ENCODE peak calls at places on chromosome 12, in five cellular contexts. A is suprapubic skin; S is CD4-positive, alpha-beta T cell; F is foreskin fibroblast; V is nephron progenitor cell. U is an unnamed sample.

GRCh38 chr12:41064411-41064810 is 123.7 kb upstream of the PDZRN4 start:
- DNase-seq in A (no peak), S (no peak), F (no peak), V (no peak), U (no peak)

GRCh38 chr12:107411792-107412535 is 273.6 kb upstream of the PWP1 start:
- DNase-seq in A (no peak), S (no peak), F (peak), V (no peak), U (no peak)

GRCh38 chr12:40028296-40028695 is 77.6 kb downstream of the SLC2A13 start:
- DNase-seq in A (no peak), S (no peak), F (no peak), V (no peak), U (no peak)

GRCh38 chr12:581746-582145 is 81.5 kb downstream of the NINJ2 start:
- DNase-seq in A (no peak), S (no peak), F (no peak), V (no peak), U (no peak)

GRCh38 chr12:62631531-62632520 is 165.2 kb downstream of the MON2 start:
- DNase-seq in A (peak), S (no peak), F (peak), V (peak), U (peak)

GRCh38 chr12:42039146-42039545 is 105.5 kb downstream of the GXYLT1 start:
- DNase-seq in A (no peak), S (no peak), F (peak), V (no peak), U (no peak)

GRCh38 chr12:18684430-18684829 is 53.4 kb downstream of the PLCZ1 start:
- DNase-seq in A (no peak), S (no peak), F (peak), V (no peak), U (no peak)

GRCh38 chr12:45336331-45336730 is 120.4 kb downstream of the ANO6 start:
- DNase-seq in A (no peak), S (no peak), F (peak), V (no peak), U (no peak)

GRCh38 chr12:10959777-10960176 is 20.7 kb upstream of the TAS2R14 start:
- DNase-seq in A (no peak), S (no peak), F (peak), V (no peak), U (no peak)

GRCh38 chr12:1863823-1864222 is 43.5 kb downstream of the LRTM2 start:
- DNase-seq in A (no peak), S (no peak), F (no peak), V (no peak), U (no peak)

GRCh38 chr12:3207858-3208257 is 130.7 kb downstream of the TSPAN9 start:
- DNase-seq in A (no peak), S (no peak), F (no peak), V (no peak), U (no peak)

GRCh38 chr12:53049582-53050318 is at the start of gene TNS2:
- DNase-seq in A (peak), S (no peak), F (peak), V (peak), U (no peak)

GRCh38 chr12:70783455-70783854 is 137.1 kb downstream of the PTPRR start:
- DNase-seq in A (no peak), S (no peak), F (no peak), V (no peak), U (no peak)

GRCh38 chr12:122610911-122611310 is 83.9 kb downstream of the KNTC1 start:
- DNase-seq in A (no peak), S (no peak), F (peak), V (no peak), U (no peak)

GRCh38 chr12:131211279-131211938 is 257.7 kb downstream of the ADGRD1 start:
- DNase-seq in A (peak), S (no peak), F (no peak), V (no peak), U (no peak)

GRCh38 chr12:96698965-96699364 is 208.1 kb upstream of the NEDD1 start:
- DNase-seq in A (no peak), S (no peak), F (no peak), V (no peak), U (no peak)

GRCh38 chr12:7130791-7131501 is 775 bp downstream of the CLSTN3 start:
- DNase-seq in A (no peak), S (peak), F (peak), V (peak), U (peak)

GRCh38 chr12:52730793-52731192 is 27.5 kb upstream of the KRT77 start:
- DNase-seq in A (no peak), S (no peak), F (no peak), V (no peak), U (no peak)

GRCh38 chr12:113261847-113262470 is 40.7 kb downstream of the TPCN1 start:
- DNase-seq in A (peak), S (no peak), F (peak), V (no peak), U (no peak)

GRCh38 chr12:40226652-40227051 is 1.9 kb downstream of the LRRK2 start:
- DNase-seq in A (peak), S (no peak), F (peak), V (no peak), U (no peak)

GRCh38 chr12:24008166-24008565 is 58.7 kb upstream of the SOX5 start:
- DNase-seq in A (no peak), S (no peak), F (no peak), V (no peak), U (no peak)

GRCh38 chr12:91144053-91144452 is 32.8 kb upstream of the LUM start:
- DNase-seq in A (no peak), S (no peak), F (peak), V (no peak), U (no peak)

GRCh38 chr12:75480469-75480949 is at the start of gene GLIPR1:
- DNase-seq in A (peak), S (peak), F (peak), V (no peak), U (peak)

GRCh38 chr12:62604373-62604772 is 137.7 kb downstream of the MON2 start:
- DNase-seq in A (no peak), S (no peak), F (no peak), V (no peak), U (no peak)

GRCh38 chr12:111412007-111412829 is 6.5 kb downstream of the SH2B3 start:
- DNase-seq in A (no peak), S (no peak), F (peak), V (no peak), U (peak)

GRCh38 chr12:118190266-118190665 is 54.3 kb downstream of the PEBP1 start:
- DNase-seq in A (no peak), S (no peak), F (peak), V (no peak), U (peak)

GRCh38 chr12:102879-103168 is 36.3 kb downstream of the IQSEC3 start:
- DNase-seq in A (no peak), S (no peak), F (no peak), V (no peak), U (no peak)

GRCh38 chr12:104370989-104371870 is 67.7 kb downstream of the EID3 start:
- DNase-seq in A (no peak), S (no peak), F (peak), V (no peak), U (no peak)

GRCh38 chr12:109625749-109626377 is 52.3 kb downstream of the MVK start:
- DNase-seq in A (no peak), S (no peak), F (no peak), V (no peak), U (no peak)

GRCh38 chr12:13941258-13942249 is 39.8 kb downstream of the GRIN2B start:
- DNase-seq in A (no peak), S (no peak), F (no peak), V (peak), U (peak)

GRCh38 chr12:40137252-40137651 is 31.4 kb upstream of the SLC2A13 start:
- DNase-seq in A (no peak), S (no peak), F (peak), V (no peak), U (no peak)

GRCh38 chr12:51910168-51910567 is 2.9 kb downstream of the ACVRL1 start:
- DNase-seq in A (peak), S (no peak), F (peak), V (no peak), U (no peak)

GRCh38 chr12:109538191-109538863 is 35.0 kb downstream of the MMAB start:
- DNase-seq in A (no peak), S (no peak), F (no peak), V (no peak), U (no peak)

GRCh38 chr12:9036227-9036626 is 46.9 kb downstream of the KLRG1 start:
- DNase-seq in A (no peak), S (no peak), F (no peak), V (no peak), U (no peak)

GRCh38 chr12:32435921-32436710 is 36.8 kb downstream of the FGD4 start:
- DNase-seq in A (no peak), S (no peak), F (peak), V (no peak), U (no peak)

GRCh38 chr12:132403636-132404434 is 74.4 kb upstream of the GALNT9 start:
- DNase-seq in A (peak), S (no peak), F (no peak), V (no peak), U (no peak)

GRCh38 chr12:90262261-90262660 is 553.6 kb upstream of the ATP2B1 start:
- DNase-seq in A (no peak), S (no peak), F (peak), V (no peak), U (no peak)

GRCh38 chr12:95857151-95857550 is 1.6 kb upstream of the SNRPF start:
- DNase-seq in A (no peak), S (no peak), F (no peak), V (no peak), U (no peak)

GRCh38 chr12:102061096-102061555 is 665 bp downstream of the WASHC3 start:
- DNase-seq in A (no peak), S (no peak), F (no peak), V (no peak), U (no peak)

GRCh38 chr12:55736076-55736475 is 6.8 kb upstream of the GDF11 start:
- DNase-seq in A (no peak), S (no peak), F (no peak), V (no peak), U (no peak)

GRCh38 chr12:55738113-55739024 is 4.6 kb upstream of the GDF11 start:
- DNase-seq in A (peak), S (peak), F (peak), V (peak), U (peak)

GRCh38 chr12:55739025-55739378 is 3.9 kb upstream of the GDF11 start:
- DNase-seq in A (no peak), S (no peak), F (no peak), V (no peak), U (no peak)

GRCh38 chr12:55736780-55737580 is 5.9 kb upstream of the GDF11 start:
- DNase-seq in A (peak), S (peak), F (peak), V (peak), U (peak)

GRCh38 chr12:55737581-55738112 is 5.3 kb upstream of the GDF11 start:
- DNase-seq in A (no peak), S (no peak), F (peak), V (no peak), U (no peak)
- TF ChIP-seq CTCF in A (no peak), S (peak), F (no peak), V (no peak), U (no peak)

GRCh38 chr12:69433653-69434052 is 36.5 kb upstream of the FRS2 start:
- DNase-seq in A (no peak), S (no peak), F (no peak), V (no peak), U (no peak)

GRCh38 chr12:69431604-69432222 is 38.5 kb upstream of the FRS2 start:
- DNase-seq in A (no peak), S (no peak), F (no peak), V (no peak), U (no peak)

GRCh38 chr12:69438539-69438938 is 31.6 kb upstream of the FRS2 start:
- DNase-seq in A (no peak), S (no peak), F (no peak), V (no peak), U (no peak)

GRCh38 chr12:69437073-69437472 is 33.1 kb upstream of the FRS2 start:
- DNase-seq in A (no peak), S (no peak), F (no peak), V (no peak), U (no peak)

DNA sequence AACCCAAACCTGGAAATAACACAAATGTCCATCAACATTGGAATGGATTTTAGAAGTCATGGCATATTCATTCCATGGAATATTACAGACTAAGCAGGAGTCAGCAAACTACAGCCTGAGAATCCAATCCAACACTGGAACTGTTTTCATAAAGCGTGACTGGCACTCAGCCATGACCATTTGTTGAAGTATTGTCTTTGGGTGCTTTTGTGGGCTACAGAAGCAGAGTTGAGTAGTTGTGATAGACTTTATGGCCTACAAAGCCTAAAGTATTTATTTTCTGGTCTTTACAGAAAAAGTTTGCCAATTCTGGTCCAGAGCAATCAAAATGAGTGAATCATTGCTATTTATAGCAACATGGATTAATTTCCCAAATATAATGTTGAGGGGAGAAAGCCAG is 34.5 kb upstream of the FRS2 start:
- DNase-seq in A (no peak), S (no peak), F (no peak), V (no peak), U (no peak)
- TF ChIP-seq CTCF in A (no peak), S (no peak), F (no peak), V (no peak), U (no peak)

DNA sequence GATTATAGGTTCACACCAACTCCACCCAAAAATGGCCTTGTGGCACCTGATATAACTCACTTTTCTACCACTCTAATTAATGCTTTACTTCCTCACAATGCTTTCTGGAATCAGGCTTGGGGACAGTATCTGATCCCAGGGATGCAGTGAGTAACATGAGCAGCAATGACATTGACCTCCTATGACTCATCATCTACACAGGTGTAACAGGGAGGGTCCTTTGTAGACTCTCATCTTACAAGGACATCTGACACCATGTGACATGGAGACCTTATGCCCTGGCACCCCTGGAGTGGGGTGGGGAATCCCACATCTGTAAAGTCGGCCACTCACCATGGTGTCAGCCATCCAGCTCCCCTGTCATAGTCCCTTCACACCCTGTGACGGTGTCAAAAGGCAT is 586.4 kb downstream of the MED13L start:
- DNase-seq in A (no peak), S (no peak), F (no peak), V (no peak), U (no peak)
- TF ChIP-seq CTCF in A (no peak), S (no peak), F (no peak), V (no peak), U (no peak)

GRCh38 chr12:130179191-130179590 is 16.9 kb downstream of the FZD10 start:
- DNase-seq in A (no peak), S (no peak), F (no peak), V (no peak), U (no peak)

GRCh38 chr12:130178291-130178690 is 16.0 kb downstream of the FZD10 start:
- DNase-seq in A (no peak), S (no peak), F (no peak), V (no peak), U (no peak)

GRCh38 chr12:130179621-130180020 is 17.4 kb downstream of the FZD10 start:
- DNase-seq in A (no peak), S (no peak), F (no peak), V (no peak), U (no peak)

GRCh38 chr12:130183585-130184370 is 21.5 kb downstream of the FZD10 start:
- DNase-seq in A (no peak), S (no peak), F (no peak), V (no peak), U (no peak)

DNA sequence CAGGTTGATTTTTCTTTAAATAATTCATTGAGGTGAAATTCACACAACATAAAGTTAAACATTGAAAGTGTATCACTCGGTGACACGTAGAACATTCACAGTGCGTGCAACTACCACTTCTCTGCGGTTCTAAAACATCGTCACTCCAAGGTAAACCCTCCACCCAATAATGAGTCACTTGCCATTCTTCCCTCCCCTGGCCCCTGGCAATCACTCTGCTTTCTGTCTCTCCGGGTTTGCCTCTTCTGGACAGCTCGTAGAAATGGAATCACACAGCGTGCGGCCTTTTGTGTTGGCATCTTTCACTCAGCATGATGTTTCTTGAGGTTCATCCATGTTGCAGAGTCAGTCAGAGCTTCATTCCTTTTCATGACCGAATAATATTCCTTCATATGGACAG is 18.9 kb downstream of the FZD10 start:
- DNase-seq in A (no peak), S (no peak), F (no peak), V (no peak), U (no peak)
- TF ChIP-seq CTCF in A (no peak), S (no peak), F (no peak), V (no peak), U (no peak)